ENCODE peak calls at places on chromosomes 13 and 19, in nine cellular contexts. One of them, this sample, is unnamed.

GRCh38 chr13:71590654-71591148 is 276.3 kb downstream of the DACH1 start:
- DNase-seq in omental fat pad: no peak
- DNase-seq in amygdala: no peak
- DNase-seq in AG08396: no peak
- DNase-seq in posterior cingulate gyrus: no peak
- DNase-seq in activated CD4-positive, alpha-beta T cell treated with anti-CD3 and anti-CD28 coated beads, Interleukin-2, amount 50 U/mL, for 1 hour: no peak
- DNase-seq in NCI-H69: peak; percentile 54
- DNase-seq in stimulated activated CD4-positive, alpha-beta T cell treated with anti-CD3 and anti-CD28 coated beads, Interleukin-15, amount 100 ng/mL, for 1 hour: no peak
- DNase-seq in stimulated activated CD8-positive, alpha-beta memory T cell treated with anti-CD3 and anti-CD28 coated beads, Interleukin-15, amount 100 ng/mL, for 1 hour: no peak
- DNase-seq in this sample: no peak

GRCh38 chr13:59607172-59607571 is 556.6 kb downstream of the DIAPH3 start:
- DNase-seq in omental fat pad: no peak
- DNase-seq in amygdala: no peak
- DNase-seq in activated CD4-positive, alpha-beta T cell treated with anti-CD3 and anti-CD28 coated beads, Interleukin-2, amount 50 U/mL, for 1 hour: no peak
- DNase-seq in AG08396: no peak
- DNase-seq in NCI-H69: peak; percentile 13
- DNase-seq in posterior cingulate gyrus: no peak
- DNase-seq in stimulated activated CD8-positive, alpha-beta memory T cell treated with anti-CD3 and anti-CD28 coated beads, Interleukin-15, amount 100 ng/mL, for 1 hour: no peak
- DNase-seq in stimulated activated CD4-positive, alpha-beta T cell treated with anti-CD3 and anti-CD28 coated beads, Interleukin-15, amount 100 ng/mL, for 1 hour: no peak
- DNase-seq in this sample: no peak

GRCh38 chr13:65656740-65657329 is 1573.3 kb downstream of the PCDH9 start:
- DNase-seq in activated CD4-positive, alpha-beta T cell treated with anti-CD3 and anti-CD28 coated beads, Interleukin-2, amount 50 U/mL, for 1 hour: no peak
- DNase-seq in AG08396: no peak
- DNase-seq in stimulated activated CD8-positive, alpha-beta memory T cell treated with anti-CD3 and anti-CD28 coated beads, Interleukin-15, amount 100 ng/mL, for 1 hour: no peak
- DNase-seq in amygdala: no peak
- DNase-seq in stimulated activated CD4-positive, alpha-beta T cell treated with anti-CD3 and anti-CD28 coated beads, Interleukin-15, amount 100 ng/mL, for 1 hour: no peak
- DNase-seq in omental fat pad: no peak
- DNase-seq in NCI-H69: peak; percentile 68
- DNase-seq in posterior cingulate gyrus: no peak
- DNase-seq in this sample: peak; percentile 12

GRCh38 chr13:92719868-92720267 is 506.7 kb upstream of the GPC6 start:
- DNase-seq in NCI-H69: peak; percentile 98
- DNase-seq in posterior cingulate gyrus: no peak
- DNase-seq in stimulated activated CD8-positive, alpha-beta memory T cell treated with anti-CD3 and anti-CD28 coated beads, Interleukin-15, amount 100 ng/mL, for 1 hour: no peak
- DNase-seq in amygdala: no peak
- DNase-seq in omental fat pad: no peak
- DNase-seq in AG08396: no peak
- DNase-seq in activated CD4-positive, alpha-beta T cell treated with anti-CD3 and anti-CD28 coated beads, Interleukin-2, amount 50 U/mL, for 1 hour: no peak
- DNase-seq in stimulated activated CD4-positive, alpha-beta T cell treated with anti-CD3 and anti-CD28 coated beads, Interleukin-15, amount 100 ng/mL, for 1 hour: no peak
- DNase-seq in this sample: no peak

GRCh38 chr19:5058456-5059190 is 89.7 kb downstream of the KDM4B start:
- DNase-seq in activated CD4-positive, alpha-beta T cell treated with anti-CD3 and anti-CD28 coated beads, Interleukin-2, amount 50 U/mL, for 1 hour: no peak
- DNase-seq in NCI-H69: peak; percentile 36
- DNase-seq in AG08396: peak; percentile 57
- DNase-seq in posterior cingulate gyrus: peak; percentile 91
- DNase-seq in omental fat pad: no peak
- DNase-seq in stimulated activated CD4-positive, alpha-beta T cell treated with anti-CD3 and anti-CD28 coated beads, Interleukin-15, amount 100 ng/mL, for 1 hour: no peak
- DNase-seq in stimulated activated CD8-positive, alpha-beta memory T cell treated with anti-CD3 and anti-CD28 coated beads, Interleukin-15, amount 100 ng/mL, for 1 hour: no peak
- DNase-seq in amygdala: peak; percentile 48
- DNase-seq in this sample: no peak

GRCh38 chr13:103134271-103134670 is 68.1 kb upstream of the SLC10A2 start:
- DNase-seq in omental fat pad: no peak
- DNase-seq in NCI-H69: no peak
- DNase-seq in amygdala: no peak
- DNase-seq in AG08396: no peak
- DNase-seq in stimulated activated CD4-positive, alpha-beta T cell treated with anti-CD3 and anti-CD28 coated beads, Interleukin-15, amount 100 ng/mL, for 1 hour: no peak
- DNase-seq in activated CD4-positive, alpha-beta T cell treated with anti-CD3 and anti-CD28 coated beads, Interleukin-2, amount 50 U/mL, for 1 hour: no peak
- DNase-seq in posterior cingulate gyrus: no peak
- DNase-seq in stimulated activated CD8-positive, alpha-beta memory T cell treated with anti-CD3 and anti-CD28 coated beads, Interleukin-15, amount 100 ng/mL, for 1 hour: no peak
- DNase-seq in this sample: peak; percentile 29

GRCh38 chr19:32873560-32873959 is 4.0 kb upstream of the SLC7A9 start:
- DNase-seq in activated CD4-positive, alpha-beta T cell treated with anti-CD3 and anti-CD28 coated beads, Interleukin-2, amount 50 U/mL, for 1 hour: no peak
- DNase-seq in stimulated activated CD4-positive, alpha-beta T cell treated with anti-CD3 and anti-CD28 coated beads, Interleukin-15, amount 100 ng/mL, for 1 hour: no peak
- DNase-seq in AG08396: no peak
- DNase-seq in amygdala: no peak
- DNase-seq in NCI-H69: no peak
- DNase-seq in posterior cingulate gyrus: no peak
- DNase-seq in stimulated activated CD8-positive, alpha-beta memory T cell treated with anti-CD3 and anti-CD28 coated beads, Interleukin-15, amount 100 ng/mL, for 1 hour: no peak
- DNase-seq in omental fat pad: no peak
- DNase-seq in this sample: no peak

GRCh38 chr13:107512551-107512950 is 702.8 kb downstream of the LIG4 start:
- DNase-seq in stimulated activated CD4-positive, alpha-beta T cell treated with anti-CD3 and anti-CD28 coated beads, Interleukin-15, amount 100 ng/mL, for 1 hour: no peak
- DNase-seq in omental fat pad: no peak
- DNase-seq in AG08396: no peak
- DNase-seq in NCI-H69: no peak
- DNase-seq in stimulated activated CD8-positive, alpha-beta memory T cell treated with anti-CD3 and anti-CD28 coated beads, Interleukin-15, amount 100 ng/mL, for 1 hour: no peak
- DNase-seq in activated CD4-positive, alpha-beta T cell treated with anti-CD3 and anti-CD28 coated beads, Interleukin-2, amount 50 U/mL, for 1 hour: no peak
- DNase-seq in amygdala: no peak
- DNase-seq in posterior cingulate gyrus: no peak
- DNase-seq in this sample: no peak

GRCh38 chr13:38624822-38625221 is 62.1 kb upstream of the FREM2 start:
- DNase-seq in activated CD4-positive, alpha-beta T cell treated with anti-CD3 and anti-CD28 coated beads, Interleukin-2, amount 50 U/mL, for 1 hour: no peak
- DNase-seq in omental fat pad: no peak
- DNase-seq in stimulated activated CD8-positive, alpha-beta memory T cell treated with anti-CD3 and anti-CD28 coated beads, Interleukin-15, amount 100 ng/mL, for 1 hour: no peak
- DNase-seq in NCI-H69: peak; percentile 91
- DNase-seq in posterior cingulate gyrus: no peak
- DNase-seq in stimulated activated CD4-positive, alpha-beta T cell treated with anti-CD3 and anti-CD28 coated beads, Interleukin-15, amount 100 ng/mL, for 1 hour: no peak
- DNase-seq in amygdala: no peak
- DNase-seq in AG08396: no peak
- DNase-seq in this sample: no peak

GRCh38 chr13:40563350-40564125 is 102.9 kb downstream of the FOXO1 start:
- DNase-seq in NCI-H69: no peak
- DNase-seq in amygdala: no peak
- DNase-seq in stimulated activated CD8-positive, alpha-beta memory T cell treated with anti-CD3 and anti-CD28 coated beads, Interleukin-15, amount 100 ng/mL, for 1 hour: no peak
- DNase-seq in AG08396: no peak
- DNase-seq in stimulated activated CD4-positive, alpha-beta T cell treated with anti-CD3 and anti-CD28 coated beads, Interleukin-15, amount 100 ng/mL, for 1 hour: no peak
- DNase-seq in activated CD4-positive, alpha-beta T cell treated with anti-CD3 and anti-CD28 coated beads, Interleukin-2, amount 50 U/mL, for 1 hour: no peak
- DNase-seq in posterior cingulate gyrus: no peak
- DNase-seq in omental fat pad: no peak
- DNase-seq in this sample: no peak

GRCh38 chr13:112873851-112874750 is 94.9 kb upstream of the MCF2L start:
- DNase-seq in amygdala: peak; percentile 47
- DNase-seq in omental fat pad: peak; percentile 90
- DNase-seq in AG08396: peak; percentile 90
- DNase-seq in stimulated activated CD4-positive, alpha-beta T cell treated with anti-CD3 and anti-CD28 coated beads, Interleukin-15, amount 100 ng/mL, for 1 hour: peak; percentile 53
- DNase-seq in stimulated activated CD8-positive, alpha-beta memory T cell treated with anti-CD3 and anti-CD28 coated beads, Interleukin-15, amount 100 ng/mL, for 1 hour: peak; percentile 21
- DNase-seq in NCI-H69: peak; percentile 89
- DNase-seq in activated CD4-positive, alpha-beta T cell treated with anti-CD3 and anti-CD28 coated beads, Interleukin-2, amount 50 U/mL, for 1 hour: peak; percentile 38
- DNase-seq in posterior cingulate gyrus: peak; percentile 93
- DNase-seq in this sample: peak; percentile 64

GRCh38 chr13:81295177-81295576 is 954.3 kb upstream of the SPRY2 start:
- DNase-seq in stimulated activated CD4-positive, alpha-beta T cell treated with anti-CD3 and anti-CD28 coated beads, Interleukin-15, amount 100 ng/mL, for 1 hour: no peak
- DNase-seq in NCI-H69: no peak
- DNase-seq in activated CD4-positive, alpha-beta T cell treated with anti-CD3 and anti-CD28 coated beads, Interleukin-2, amount 50 U/mL, for 1 hour: no peak
- DNase-seq in amygdala: no peak
- DNase-seq in AG08396: no peak
- DNase-seq in posterior cingulate gyrus: no peak
- DNase-seq in omental fat pad: no peak
- DNase-seq in stimulated activated CD8-positive, alpha-beta memory T cell treated with anti-CD3 and anti-CD28 coated beads, Interleukin-15, amount 100 ng/mL, for 1 hour: no peak
- DNase-seq in this sample: no peak

GRCh38 chr19:13163609-13164364 is 13.6 kb downstream of the IER2 start:
- DNase-seq in stimulated activated CD8-positive, alpha-beta memory T cell treated with anti-CD3 and anti-CD28 coated beads, Interleukin-15, amount 100 ng/mL, for 1 hour: no peak
- DNase-seq in amygdala: no peak
- DNase-seq in activated CD4-positive, alpha-beta T cell treated with anti-CD3 and anti-CD28 coated beads, Interleukin-2, amount 50 U/mL, for 1 hour: peak; percentile 23
- DNase-seq in NCI-H69: peak; percentile 96
- DNase-seq in stimulated activated CD4-positive, alpha-beta T cell treated with anti-CD3 and anti-CD28 coated beads, Interleukin-15, amount 100 ng/mL, for 1 hour: no peak
- DNase-seq in posterior cingulate gyrus: no peak
- DNase-seq in AG08396: peak; percentile 85
- DNase-seq in omental fat pad: no peak
- DNase-seq in this sample: peak; percentile 75

GRCh38 chr19:46537136-46538097 is 41.8 kb upstream of the PNMA8B start:
- DNase-seq in AG08396: peak; percentile 51
- DNase-seq in activated CD4-positive, alpha-beta T cell treated with anti-CD3 and anti-CD28 coated beads, Interleukin-2, amount 50 U/mL, for 1 hour: peak; percentile 65
- DNase-seq in stimulated activated CD8-positive, alpha-beta memory T cell treated with anti-CD3 and anti-CD28 coated beads, Interleukin-15, amount 100 ng/mL, for 1 hour: peak; percentile 56
- DNase-seq in amygdala: no peak
- DNase-seq in omental fat pad: peak; percentile 52
- DNase-seq in posterior cingulate gyrus: peak; percentile 86
- DNase-seq in stimulated activated CD4-positive, alpha-beta T cell treated with anti-CD3 and anti-CD28 coated beads, Interleukin-15, amount 100 ng/mL, for 1 hour: peak; percentile 59
- DNase-seq in NCI-H69: peak; percentile 42
- DNase-seq in this sample: peak; percentile 64

GRCh38 chr19:47637550-47637949 is 28.6 kb downstream of the BICRA start:
- DNase-seq in posterior cingulate gyrus: no peak
- DNase-seq in stimulated activated CD8-positive, alpha-beta memory T cell treated with anti-CD3 and anti-CD28 coated beads, Interleukin-15, amount 100 ng/mL, for 1 hour: no peak
- DNase-seq in stimulated activated CD4-positive, alpha-beta T cell treated with anti-CD3 and anti-CD28 coated beads, Interleukin-15, amount 100 ng/mL, for 1 hour: no peak
- DNase-seq in AG08396: no peak
- DNase-seq in omental fat pad: no peak
- DNase-seq in activated CD4-positive, alpha-beta T cell treated with anti-CD3 and anti-CD28 coated beads, Interleukin-2, amount 50 U/mL, for 1 hour: no peak
- DNase-seq in amygdala: no peak
- DNase-seq in NCI-H69: no peak
- DNase-seq in this sample: peak; percentile 92

GRCh38 chr13:26299168-26299788 is 45.3 kb downstream of the CDK8 start:
- DNase-seq in stimulated activated CD4-positive, alpha-beta T cell treated with anti-CD3 and anti-CD28 coated beads, Interleukin-15, amount 100 ng/mL, for 1 hour: no peak
- DNase-seq in omental fat pad: no peak
- DNase-seq in AG08396: no peak
- DNase-seq in stimulated activated CD8-positive, alpha-beta memory T cell treated with anti-CD3 and anti-CD28 coated beads, Interleukin-15, amount 100 ng/mL, for 1 hour: no peak
- DNase-seq in activated CD4-positive, alpha-beta T cell treated with anti-CD3 and anti-CD28 coated beads, Interleukin-2, amount 50 U/mL, for 1 hour: no peak
- DNase-seq in posterior cingulate gyrus: no peak
- DNase-seq in NCI-H69: no peak
- DNase-seq in amygdala: no peak
- DNase-seq in this sample: no peak

GRCh38 chr13:43348397-43348796 is 325.0 kb downstream of the DNAJC15 start:
- DNase-seq in stimulated activated CD4-positive, alpha-beta T cell treated with anti-CD3 and anti-CD28 coated beads, Interleukin-15, amount 100 ng/mL, for 1 hour: no peak
- DNase-seq in AG08396: no peak
- DNase-seq in posterior cingulate gyrus: no peak
- DNase-seq in omental fat pad: no peak
- DNase-seq in amygdala: no peak
- DNase-seq in stimulated activated CD8-positive, alpha-beta memory T cell treated with anti-CD3 and anti-CD28 coated beads, Interleukin-15, amount 100 ng/mL, for 1 hour: no peak
- DNase-seq in NCI-H69: peak; percentile 82
- DNase-seq in activated CD4-positive, alpha-beta T cell treated with anti-CD3 and anti-CD28 coated beads, Interleukin-2, amount 50 U/mL, for 1 hour: no peak
- DNase-seq in this sample: no peak

GRCh38 chr19:5138606-5139594 is 170.0 kb downstream of the KDM4B start:
- DNase-seq in NCI-H69: no peak
- DNase-seq in posterior cingulate gyrus: peak; percentile 88
- DNase-seq in stimulated activated CD8-positive, alpha-beta memory T cell treated with anti-CD3 and anti-CD28 coated beads, Interleukin-15, amount 100 ng/mL, for 1 hour: peak; percentile 47
- DNase-seq in omental fat pad: no peak
- DNase-seq in activated CD4-positive, alpha-beta T cell treated with anti-CD3 and anti-CD28 coated beads, Interleukin-2, amount 50 U/mL, for 1 hour: peak; percentile 54
- DNase-seq in stimulated activated CD4-positive, alpha-beta T cell treated with anti-CD3 and anti-CD28 coated beads, Interleukin-15, amount 100 ng/mL, for 1 hour: peak; percentile 44
- DNase-seq in AG08396: no peak
- DNase-seq in amygdala: peak; percentile 8
- DNase-seq in this sample: peak; percentile 96

GRCh38 chr19:56080669-56081401 is 40.3 kb downstream of the ZNF787 start:
- DNase-seq in activated CD4-positive, alpha-beta T cell treated with anti-CD3 and anti-CD28 coated beads, Interleukin-2, amount 50 U/mL, for 1 hour: peak; percentile 71
- DNase-seq in stimulated activated CD4-positive, alpha-beta T cell treated with anti-CD3 and anti-CD28 coated beads, Interleukin-15, amount 100 ng/mL, for 1 hour: peak; percentile 57
- DNase-seq in amygdala: peak; percentile 6
- DNase-seq in omental fat pad: peak; percentile 79
- DNase-seq in posterior cingulate gyrus: peak; percentile 92
- DNase-seq in AG08396: peak; percentile 89
- DNase-seq in stimulated activated CD8-positive, alpha-beta memory T cell treated with anti-CD3 and anti-CD28 coated beads, Interleukin-15, amount 100 ng/mL, for 1 hour: peak; percentile 49
- DNase-seq in NCI-H69: peak; percentile 93
- DNase-seq in this sample: peak; percentile 88

GRCh38 chr19:50333737-50334617 is 4.8 kb upstream of the KCNC3 start:
- DNase-seq in activated CD4-positive, alpha-beta T cell treated with anti-CD3 and anti-CD28 coated beads, Interleukin-2, amount 50 U/mL, for 1 hour: peak; percentile 78
- DNase-seq in stimulated activated CD8-positive, alpha-beta memory T cell treated with anti-CD3 and anti-CD28 coated beads, Interleukin-15, amount 100 ng/mL, for 1 hour: peak; percentile 62
- DNase-seq in posterior cingulate gyrus: peak; percentile 95
- DNase-seq in NCI-H69: peak; percentile 82
- DNase-seq in stimulated activated CD4-positive, alpha-beta T cell treated with anti-CD3 and anti-CD28 coated beads, Interleukin-15, amount 100 ng/mL, for 1 hour: peak; percentile 80
- DNase-seq in AG08396: peak; percentile 92
- DNase-seq in omental fat pad: peak; percentile 38
- DNase-seq in amygdala: peak; percentile 95
- DNase-seq in this sample: no peak

GRCh38 chr19:39306075-39306474 is 9.9 kb downstream of the IFNL1 start:
- DNase-seq in omental fat pad: no peak
- DNase-seq in stimulated activated CD8-positive, alpha-beta memory T cell treated with anti-CD3 and anti-CD28 coated beads, Interleukin-15, amount 100 ng/mL, for 1 hour: no peak
- DNase-seq in AG08396: no peak
- DNase-seq in posterior cingulate gyrus: no peak
- DNase-seq in NCI-H69: no peak
- DNase-seq in activated CD4-positive, alpha-beta T cell treated with anti-CD3 and anti-CD28 coated beads, Interleukin-2, amount 50 U/mL, for 1 hour: no peak
- DNase-seq in stimulated activated CD4-positive, alpha-beta T cell treated with anti-CD3 and anti-CD28 coated beads, Interleukin-15, amount 100 ng/mL, for 1 hour: no peak
- DNase-seq in amygdala: no peak
- DNase-seq in this sample: no peak